ENCODE peak calls at places on chromosome 22, in four cellular contexts. W is BE2C, O is cardiac muscle cell, Z is epithelial cell of esophagus. U is an unnamed sample.

GRCh38 chr22:20268350-20269012 is 363 bp upstream of the RTN4R start:
- DNase-seq in O (peak), W (peak), Z (peak), U (peak)

GRCh38 chr22:19844423-19845368 is 10.0 kb downstream of the GNB1L start:
- DNase-seq in W (peak), O (peak), Z (peak), U (peak)

GRCh38 chr22:41526802-41527799 is 17.2 kb downstream of the POLR3H start:
- DNase-seq in W (peak), Z (peak), O (peak), U (peak)

GRCh38 chr22:28027453-28028448 is 108.7 kb upstream of the PITPNB start:
- DNase-seq in Z (no peak), W (peak), O (peak), U (no peak)

GRCh38 chr22:47795477-47796127 is 1033.2 kb downstream of the TBC1D22A start:
- DNase-seq in O (no peak), W (no peak), Z (no peak), U (no peak)

GRCh38 chr22:50627914-50628542 is at the start of gene ARSA:
- DNase-seq in Z (peak), W (peak), O (peak), U (peak)

GRCh38 chr22:30298005-30298701 is 8.8 kb upstream of the CASTOR1 start:
- DNase-seq in Z (peak), O (no peak), W (peak), U (no peak)

GRCh38 chr22:25366408-25366807 is 147.0 kb downstream of the CRYBB2 start:
- DNase-seq in O (no peak), W (no peak), Z (no peak), U (no peak)

GRCh38 chr22:19703869-19704268 is 10.4 kb upstream of the SEPTIN5 start:
- DNase-seq in W (no peak), O (no peak), Z (no peak), U (no peak)

GRCh38 chr22:44057411-44057987 is 33.4 kb downstream of the PARVB start:
- DNase-seq in Z (no peak), W (no peak), O (peak), U (no peak)

GRCh38 chr22:28759861-28760560 is 12.5 kb upstream of the CCDC117 start:
- DNase-seq in Z (peak), W (no peak), O (no peak), U (no peak)

GRCh38 chr22:17575151-17575550 is 11.9 kb downstream of the SLC25A18 start:
- DNase-seq in O (no peak), W (no peak), Z (no peak), U (no peak)

GRCh38 chr22:30890689-30891442 is 77.7 kb downstream of the MORC2 start:
- DNase-seq in O (peak), W (peak), Z (peak), U (peak)

GRCh38 chr22:21797444-21798221 is 62.0 kb upstream of the YPEL1 start:
- DNase-seq in W (no peak), O (peak), Z (no peak), U (peak)

GRCh38 chr22:19747574-19747973 is 13.0 kb upstream of the TBX1 start:
- DNase-seq in Z (no peak), W (no peak), O (no peak), U (no peak)

GRCh38 chr22:25627271-25627848 is 62.9 kb downstream of the GRK3 start:
- DNase-seq in Z (peak), O (peak), W (no peak), U (no peak)

GRCh38 chr22:17281026-17281809 is 62.0 kb upstream of the ADA2 start:
- DNase-seq in W (no peak), Z (no peak), O (no peak), U (no peak)

GRCh38 chr22:17891427-17892167 is 117.3 kb upstream of the BID start:
- DNase-seq in W (peak), O (no peak), Z (no peak), U (no peak)

GRCh38 chr22:17785185-17786184 is 11.2 kb upstream of the BID start:
- DNase-seq in Z (peak), O (peak), W (no peak), U (peak)

GRCh38 chr22:30423296-30423958 is 2.1 kb upstream of the MTFP1 start:
- DNase-seq in W (peak), O (no peak), Z (peak), U (no peak)

GRCh38 chr22:22546490-22546889 is 12.6 kb downstream of the PRAME start:
- DNase-seq in W (no peak), Z (peak), O (peak), U (peak)

GRCh38 chr22:22372063-22372462 is 127.5 kb downstream of the VPREB1 start:
- DNase-seq in W (no peak), O (no peak), Z (no peak), U (no peak)

GRCh38 chr22:41446057-41446501 is 522 bp downstream of the TOB2 start:
- DNase-seq in W (peak), O (no peak), Z (peak), U (no peak)

GRCh38 chr22:20316217-20316843 is 3.5 kb downstream of the DGCR6L start:
- DNase-seq in W (no peak), Z (no peak), O (no peak), U (no peak)

GRCh38 chr22:29477919-29478318 is 2.1 kb upstream of the NEFH start:
- DNase-seq in Z (no peak), O (no peak), W (peak), U (no peak)

GRCh38 chr22:19213001-19213400 is 34.5 kb upstream of the SLC25A1 start:
- DNase-seq in Z (no peak), O (no peak), W (no peak), U (no peak)

GRCh38 chr22:29306830-29307657 is 594 bp downstream of the GAS2L1 start:
- DNase-seq in O (peak), W (peak), Z (peak), U (peak)

GRCh38 chr22:21567456-21568206 is at the start of gene UBE2L3:
- DNase-seq in Z (peak), O (peak), W (peak), U (peak)

GRCh38 chr22:27139935-27140493 is 482.6 kb downstream of the MIAT start:
- DNase-seq in W (peak), Z (peak), O (peak), U (peak)

GRCh38 chr22:19291580-19292261 is at the start of gene CLTCL1:
- DNase-seq in Z (peak), O (peak), W (peak), U (peak)

GRCh38 chr22:41603873-41604332 is 14.3 kb upstream of the PMM1 start:
- DNase-seq in Z (no peak), O (no peak), W (no peak), U (no peak)

DNA sequence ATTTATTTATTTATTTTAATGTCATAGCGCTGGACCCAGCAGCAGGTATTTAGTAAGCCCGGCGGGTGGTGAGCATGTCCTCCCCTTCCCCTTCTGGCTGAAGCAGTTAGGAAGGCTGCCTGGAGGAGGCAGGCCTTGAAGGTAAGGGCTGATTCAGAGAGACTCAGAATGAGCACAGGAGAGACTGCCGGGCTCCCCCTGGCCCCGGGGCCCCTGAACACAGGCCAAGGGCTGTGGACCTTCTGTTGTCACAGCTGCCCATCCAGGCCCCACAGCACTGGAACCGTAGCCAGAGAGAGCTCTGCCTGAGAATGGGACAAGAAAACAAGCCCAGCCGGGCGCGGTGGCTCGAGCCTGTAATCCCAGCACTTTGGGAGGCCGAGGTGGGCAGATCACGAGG is 52.8 kb downstream of the KCNJ4 start:
- DNase-seq in Z (no peak), O (no peak), W (no peak), U (no peak)
- TF ChIP-seq CTCF in Z (no peak), O (no peak), W (no peak), U (no peak)

GRCh38 chr22:42960146-42960509 is 54.8 kb downstream of the PACSIN2 start:
- DNase-seq in O (no peak), W (no peak), Z (no peak), U (no peak)

GRCh38 chr22:42959472-42960145 is 55.3 kb downstream of the PACSIN2 start:
- DNase-seq in W (peak), O (peak), Z (peak), U (peak)

GRCh38 chr22:42957544-42957943 is 57.4 kb downstream of the PACSIN2 start:
- DNase-seq in Z (no peak), O (no peak), W (no peak), U (no peak)

GRCh38 chr22:42957958-42958357 is 57.0 kb downstream of the PACSIN2 start:
- DNase-seq in Z (no peak), O (no peak), W (no peak), U (no peak)

GRCh38 chr22:42958937-42959336 is 56.0 kb downstream of the PACSIN2 start:
- DNase-seq in Z (no peak), W (no peak), O (no peak), U (no peak)
- H3K4me3 ChIP-seq in Z (no peak), W (peak), O (no peak), U (no peak)

GRCh38 chr22:49179886-49180682 is 647.6 kb downstream of the BRD1 start:
- DNase-seq in W (no peak), Z (no peak), O (no peak), U (no peak)

GRCh38 chr22:49176956-49177355 is 650.7 kb downstream of the BRD1 start:
- DNase-seq in O (no peak), Z (no peak), W (no peak), U (no peak)

GRCh38 chr22:49179175-49179574 is 648.5 kb downstream of the BRD1 start:
- DNase-seq in O (no peak), Z (no peak), W (no peak), U (no peak)

GRCh38 chr22:49178246-49179005 is 649.2 kb downstream of the BRD1 start:
- DNase-seq in O (no peak), Z (no peak), W (no peak), U (no peak)

DNA sequence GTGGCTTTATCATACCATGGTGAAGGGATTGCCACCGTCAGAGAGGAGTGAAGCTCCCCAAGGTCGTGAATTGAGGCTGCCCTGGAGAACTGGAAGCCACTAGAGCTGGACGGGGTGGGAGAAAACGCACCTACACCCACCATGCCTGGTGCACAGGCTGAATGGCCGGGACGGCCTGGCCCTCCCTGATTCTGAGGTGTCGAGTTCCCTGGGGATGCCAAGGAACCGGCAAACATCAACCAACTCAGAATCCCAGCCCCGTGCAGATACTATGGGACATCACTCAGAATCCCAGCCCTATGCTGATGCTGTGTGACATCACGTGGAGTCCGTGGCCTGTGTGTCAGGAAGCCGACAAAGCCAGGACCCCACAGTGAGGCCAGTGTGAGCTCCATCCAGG is 650.0 kb downstream of the BRD1 start:
- DNase-seq in Z (no peak), O (no peak), W (no peak), U (no peak)
- TF ChIP-seq CTCF in Z (no peak), O (no peak), W (no peak), U (no peak)

DNA sequence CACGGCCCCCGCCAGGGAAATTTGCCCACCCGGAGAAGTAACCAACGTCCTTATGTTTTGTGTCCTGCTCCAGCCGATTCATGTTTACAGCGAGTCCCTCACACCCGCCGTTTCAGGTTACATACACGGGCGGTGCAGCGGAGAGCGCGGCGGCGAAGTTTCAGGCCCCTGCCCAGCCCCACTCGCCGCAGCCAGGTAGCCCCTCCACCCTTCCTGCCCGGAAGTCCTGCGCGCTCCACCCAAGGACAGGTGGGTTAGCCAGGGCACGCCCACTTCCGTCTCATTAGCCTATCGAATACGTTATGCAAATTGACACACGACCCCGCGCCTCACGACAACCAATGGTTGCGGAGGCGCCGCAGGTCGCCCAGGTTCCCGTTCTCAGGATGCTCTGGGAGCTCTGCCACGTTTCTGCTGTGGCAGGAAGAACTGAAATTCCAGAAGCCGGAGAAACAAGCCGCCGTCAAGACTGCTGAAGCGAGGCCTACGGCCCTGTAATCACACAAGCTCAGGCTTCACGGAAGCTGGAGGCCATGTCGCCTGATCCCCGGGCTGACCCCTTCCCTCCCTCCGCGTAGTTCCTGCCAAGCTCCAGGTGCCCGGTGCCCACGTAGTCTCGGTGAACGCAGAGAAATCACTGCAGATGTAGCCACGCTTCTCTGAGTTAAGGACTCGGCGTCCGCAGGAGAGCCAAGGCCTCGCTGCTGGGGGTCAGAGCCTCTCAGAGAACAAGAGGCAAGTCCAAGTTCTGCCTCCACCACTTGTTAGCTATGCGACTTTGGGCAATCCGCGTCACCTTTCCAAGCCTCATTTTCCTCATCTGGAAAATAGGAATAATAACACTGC is 22.4 kb upstream of the MYH9 start:
- DNase-seq in O (peak), W (no peak), Z (peak), U (no peak)
- H3K4me3 ChIP-seq in O (peak), W (no peak), Z (peak), U (no peak)

GRCh38 chr22:46734830-46735453 is 3.1 kb downstream of the CERK start:
- DNase-seq in W (peak), Z (no peak), O (no peak), U (no peak)

GRCh38 chr22:46737976-46738641 is at the start of gene CERK:
- DNase-seq in O (peak), Z (peak), W (peak), U (peak)

GRCh38 chr22:46737105-46737975 is 712 bp downstream of the CERK start:
- DNase-seq in W (peak), Z (peak), O (peak), U (no peak)

GRCh38 chr22:46735747-46736608 is 2.1 kb downstream of the CERK start:
- DNase-seq in O (no peak), W (peak), Z (no peak), U (no peak)

DNA sequence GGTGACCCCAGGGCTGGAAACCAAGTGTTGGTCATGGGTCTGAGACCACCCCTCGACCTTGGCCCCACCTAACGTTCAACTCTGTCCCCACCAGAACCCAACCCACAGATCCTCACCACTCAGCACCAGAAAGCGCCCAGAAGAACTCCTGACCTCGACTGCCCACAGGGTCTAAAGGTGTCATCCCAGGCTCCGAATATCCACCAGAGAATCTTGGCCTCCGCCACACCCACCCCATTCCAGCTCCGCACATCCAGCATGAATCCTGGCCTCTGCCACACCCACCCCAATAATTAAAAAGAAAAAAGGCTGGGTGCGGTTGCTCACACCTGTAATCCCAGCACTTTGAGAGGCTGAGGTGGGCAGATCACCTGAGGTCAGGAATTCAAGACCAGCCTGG is 1.3 kb downstream of the CERK start:
- DNase-seq in Z (no peak), O (no peak), W (no peak), U (no peak)
- TF ChIP-seq CTCF in Z (no peak), O (no peak), W (no peak), U (no peak)

DNA sequence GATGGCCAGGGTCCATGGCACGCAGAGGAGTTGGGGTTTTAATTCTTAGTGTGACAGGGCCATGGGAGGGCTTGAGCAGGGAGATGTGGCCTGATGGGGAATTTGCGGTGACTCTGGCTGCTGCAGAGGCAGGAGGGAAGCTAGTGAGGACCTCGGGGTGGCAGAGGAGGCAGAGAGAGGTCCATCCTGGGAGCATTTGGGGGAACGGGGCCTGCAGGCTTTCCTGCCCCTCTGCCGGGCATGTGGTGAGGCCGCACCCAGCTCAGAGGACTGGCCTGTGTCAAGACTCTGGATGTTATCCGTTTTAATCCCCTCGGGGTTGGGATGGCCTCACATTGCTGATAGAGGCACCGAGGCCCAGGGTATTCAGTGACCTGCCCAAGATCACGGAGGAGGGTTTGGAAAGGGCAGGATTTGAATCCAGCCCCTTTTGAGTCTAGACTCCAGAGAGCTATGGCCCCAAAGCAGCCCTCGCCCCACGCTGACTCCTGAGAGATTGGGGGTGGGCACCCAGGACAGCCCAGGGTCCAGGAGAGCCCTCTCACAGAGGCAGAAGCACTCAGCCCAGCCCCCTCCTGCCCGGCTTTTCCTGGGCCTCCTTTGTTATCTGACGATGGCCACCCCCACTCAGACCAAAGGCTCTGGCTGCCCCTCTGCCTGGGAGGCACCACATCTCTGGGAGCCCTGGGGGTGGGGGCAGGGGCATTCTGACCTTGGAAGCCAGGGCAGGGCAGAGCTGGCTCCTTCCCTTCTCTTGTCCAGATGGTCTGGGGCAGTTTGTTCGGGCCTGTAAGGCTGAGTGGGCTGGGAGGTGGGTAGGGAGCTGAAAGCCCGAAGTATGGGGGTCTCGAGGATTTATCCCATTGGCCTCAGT is 13.9 kb downstream of the MGAT3 start:
- DNase-seq in O (peak), W (no peak), Z (no peak), U (no peak)
- H3K4me3 ChIP-seq in O (no peak), W (no peak), Z (no peak), U (no peak)

DNA sequence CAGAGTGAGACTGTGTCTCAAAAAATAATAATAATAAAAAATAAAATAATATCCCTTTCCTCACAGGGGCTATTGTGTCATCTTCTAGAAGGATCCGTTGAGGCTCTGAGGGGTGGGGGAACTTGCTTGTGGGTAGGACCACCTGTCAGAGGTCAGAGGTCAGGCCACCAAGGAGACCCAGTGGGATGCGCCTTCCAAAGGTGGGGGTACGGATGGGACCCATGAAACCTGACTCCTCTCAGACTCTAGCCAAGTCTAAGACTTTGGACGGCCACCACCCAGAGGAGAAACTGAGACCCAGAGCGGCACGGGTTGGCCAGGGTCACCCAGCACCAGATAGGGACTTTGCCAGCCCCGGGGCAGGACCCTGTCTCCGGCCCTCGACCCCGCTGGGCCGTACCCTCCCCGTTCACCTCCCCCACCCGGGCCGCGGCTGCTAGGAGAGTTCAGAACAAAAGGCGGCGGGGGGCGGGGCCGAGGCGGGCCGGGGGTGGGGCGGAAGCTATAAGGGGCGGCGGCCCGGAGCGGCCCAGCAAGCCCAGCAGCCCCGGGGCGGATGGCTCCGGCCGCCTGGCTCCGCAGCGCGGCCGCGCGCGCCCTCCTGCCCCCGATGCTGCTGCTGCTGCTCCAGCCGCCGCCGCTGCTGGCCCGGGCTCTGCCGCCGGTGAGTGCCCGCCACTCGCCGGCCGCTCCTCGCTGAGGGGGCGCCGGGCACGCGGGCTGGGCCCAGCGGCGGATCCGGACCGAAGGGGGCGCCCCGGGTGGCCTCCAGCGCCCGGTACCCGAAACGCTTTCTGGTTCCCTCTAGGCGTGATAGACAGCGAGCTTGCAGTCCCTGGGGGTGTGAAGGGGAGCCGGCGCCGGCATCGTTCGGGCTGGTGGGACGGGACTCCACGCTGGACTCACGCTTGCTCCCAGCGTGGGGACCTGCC is at the start of gene MMP11:
- DNase-seq in O (peak), W (peak), Z (peak), U (peak)
- TF ChIP-seq CTCF in O (no peak), W (peak), Z (no peak), U (peak)

U was measured in AG10803.